ENCODE peak calls at places on chromosome 7, in nine cellular contexts. Z, L, M, O, I, J, C, P and N are unnamed samples.

GRCh38 chr7:79968249-79968648 is 166.4 kb upstream of the GNAI1 start:
- DNase-seq in Z (no peak), L (no peak), M (no peak), O (no peak), I (no peak), J (no peak), C (no peak), P (no peak), N (no peak)

GRCh38 chr7:157760004-157760730 is 423.4 kb downstream of the DNAJB6 start:
- DNase-seq in Z (no peak), L (no peak), M (no peak), O (no peak), I (peak; percentile 21), J (no peak), C (no peak), P (peak; percentile 12), N (no peak)

GRCh38 chr7:56083150-56083785 is 9.5 kb downstream of the PHKG1 start:
- DNase-seq in Z (peak; percentile 52), L (peak; percentile 71), M (no peak), O (no peak), I (peak; percentile 13), J (peak; percentile 72), C (no peak), P (no peak), N (no peak)

GRCh38 chr7:34596887-34597286 is 61.1 kb upstream of the NPSR1 start:
- DNase-seq in Z (no peak), L (no peak), M (no peak), O (no peak), I (peak; percentile 44), J (no peak), C (no peak), P (peak; percentile 25), N (no peak)

GRCh38 chr7:38274927-38275326 is 1.5 kb upstream of the TARP start:
- DNase-seq in Z (no peak), L (no peak), M (no peak), O (no peak), I (no peak), J (no peak), C (no peak), P (no peak), N (no peak)

GRCh38 chr7:74290999-74291441 is 1.8 kb downstream of the CLIP2 start:
- DNase-seq in Z (no peak), L (no peak), M (no peak), O (no peak), I (no peak), J (no peak), C (no peak), P (no peak), N (no peak)

GRCh38 chr7:130486114-130486962 is 5.5 kb upstream of the MEST start:
- DNase-seq in Z (no peak), L (peak; percentile 56), M (no peak), O (no peak), I (peak; percentile 50), J (peak; percentile 53), C (no peak), P (peak; percentile 95), N (no peak)

GRCh38 chr7:54090652-54091213 is 451.4 kb upstream of the VSTM2A start:
- DNase-seq in Z (no peak), L (no peak), M (no peak), O (no peak), I (no peak), J (no peak), C (no peak), P (no peak), N (no peak)

GRCh38 chr7:93828260-93828659 is 62.3 kb downstream of the TFPI2 start:
- DNase-seq in Z (no peak), L (no peak), M (no peak), O (no peak), I (no peak), J (no peak), C (no peak), P (no peak), N (no peak)

GRCh38 chr7:140196361-140197217 is 19.8 kb upstream of the KDM7A start:
- DNase-seq in Z (peak; percentile 84), L (peak; percentile 59), M (no peak), O (no peak), I (peak; percentile 83), J (no peak), C (peak; percentile 18), P (no peak), N (peak; percentile 89)

GRCh38 chr7:137953692-137954470 is 48.0 kb downstream of the CREB3L2 start:
- DNase-seq in Z (no peak), L (no peak), M (no peak), O (no peak), I (peak; percentile 89), J (no peak), C (no peak), P (peak; percentile 90), N (peak; percentile 35)

GRCh38 chr7:106243893-106244292 is 40.9 kb downstream of the NAMPT start:
- DNase-seq in Z (no peak), L (no peak), M (no peak), O (no peak), I (no peak), J (no peak), C (no peak), P (no peak), N (no peak)

DNA sequence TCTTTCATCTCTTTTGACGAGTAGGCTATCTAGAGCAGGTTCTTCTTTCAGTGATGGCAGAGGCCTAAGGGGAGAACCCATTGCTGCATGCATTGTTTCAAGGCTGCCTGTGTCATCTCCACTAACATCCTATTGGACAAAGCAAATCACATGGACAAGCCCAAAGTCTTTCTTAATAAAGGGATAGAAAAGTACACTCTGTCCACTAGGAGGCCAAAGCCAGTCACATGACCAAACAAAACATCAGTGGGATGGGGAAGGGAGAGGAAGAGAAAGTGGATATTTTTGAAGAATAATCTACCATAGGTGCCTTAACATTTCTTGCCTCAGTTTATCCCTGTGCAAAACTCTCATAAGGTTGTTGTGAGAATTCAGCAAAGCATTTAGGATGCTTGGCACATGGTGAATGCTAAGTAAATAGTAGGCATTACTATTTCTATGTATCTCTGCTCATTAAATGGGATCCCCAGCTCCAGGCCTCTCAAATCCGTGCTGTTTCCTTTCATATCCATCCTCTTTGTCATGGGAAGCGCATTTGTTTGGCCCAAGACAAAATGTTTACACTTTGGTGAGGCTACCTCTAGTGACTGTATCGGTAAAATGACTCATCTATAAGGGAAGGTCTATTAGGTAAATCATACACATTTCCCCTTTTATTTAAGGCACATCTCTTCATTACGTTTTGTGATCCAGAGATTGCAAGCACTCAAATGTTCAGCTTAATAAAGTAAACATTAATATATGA is 16.7 kb upstream of the CADPS2 start:
- DNase-seq in Z (no peak), L (no peak), M (no peak), O (no peak), I (no peak), J (no peak), C (no peak), P (peak; percentile 32), N (peak; percentile 4)
- TF ChIP-seq CTCF in Z (no peak), L (no peak), M (no peak), O (no peak), I (peak; percentile 21), J (no peak), C (no peak), P (no peak), N (peak; percentile 13)

GRCh38 chr7:45921381-45921698 is 268 bp upstream of the IGFBP3 start:
- DNase-seq in Z (no peak), L (no peak), M (no peak), O (no peak), I (no peak), J (no peak), C (no peak), P (no peak), N (no peak)
- H3K4me3 ChIP-seq in Z (peak overlapping the region; percentile 67), L (peak overlapping the region; percentile 65), M (peak overlapping the region; percentile 64), O (peak overlapping the region; percentile 67), I (peak overlapping the region; percentile 55), J (peak overlapping the region; percentile 59), C (peak overlapping the region; percentile 76), P (peak overlapping the region; percentile 66), N (peak overlapping the region; percentile 72)

GRCh38 chr7:32347244-32347828 is 142.8 kb downstream of the LSM5 start:
- DNase-seq in Z (peak; percentile 31), L (no peak), M (no peak), O (no peak), I (peak; percentile 37), J (no peak), C (no peak), P (peak; percentile 19), N (peak; percentile 14)
- TF ChIP-seq CTCF in Z (peak; percentile 56), L (peak; percentile 55), M (peak; percentile 49), O (peak; percentile 45), I (peak; percentile 71), J (peak; percentile 63), C (peak; percentile 31), P (peak; percentile 68), N (peak; percentile 60)

GRCh38 chr7:92588561-92588960 is 1.6 kb downstream of the FAM133B start:
- DNase-seq in Z (no peak), L (no peak), M (no peak), O (no peak), I (peak; percentile 16), J (no peak), C (no peak), P (peak; percentile 26), N (no peak)
- H3K4me3 ChIP-seq in Z (peak overlapping the region; percentile 90), L (peak overlapping the region; percentile 88), M (peak overlapping the region; percentile 59), O (peak overlapping the region; percentile 96), I (peak overlapping the region; percentile 16), J (no peak overlapping the region), C (peak overlapping the region; percentile 89), P (peak overlapping the region; percentile 82), N (peak overlapping the region; percentile 97)

GRCh38 chr7:24005517-24005916 is 278.5 kb upstream of the NPY start:
- DNase-seq in Z (no peak), L (no peak), M (no peak), O (no peak), I (no peak), J (no peak), C (no peak), P (no peak), N (no peak)
- TF ChIP-seq CTCF in Z (no peak), L (no peak), M (no peak), O (peak; percentile 14), I (no peak), J (no peak), C (no peak), P (no peak), N (no peak)

DNA sequence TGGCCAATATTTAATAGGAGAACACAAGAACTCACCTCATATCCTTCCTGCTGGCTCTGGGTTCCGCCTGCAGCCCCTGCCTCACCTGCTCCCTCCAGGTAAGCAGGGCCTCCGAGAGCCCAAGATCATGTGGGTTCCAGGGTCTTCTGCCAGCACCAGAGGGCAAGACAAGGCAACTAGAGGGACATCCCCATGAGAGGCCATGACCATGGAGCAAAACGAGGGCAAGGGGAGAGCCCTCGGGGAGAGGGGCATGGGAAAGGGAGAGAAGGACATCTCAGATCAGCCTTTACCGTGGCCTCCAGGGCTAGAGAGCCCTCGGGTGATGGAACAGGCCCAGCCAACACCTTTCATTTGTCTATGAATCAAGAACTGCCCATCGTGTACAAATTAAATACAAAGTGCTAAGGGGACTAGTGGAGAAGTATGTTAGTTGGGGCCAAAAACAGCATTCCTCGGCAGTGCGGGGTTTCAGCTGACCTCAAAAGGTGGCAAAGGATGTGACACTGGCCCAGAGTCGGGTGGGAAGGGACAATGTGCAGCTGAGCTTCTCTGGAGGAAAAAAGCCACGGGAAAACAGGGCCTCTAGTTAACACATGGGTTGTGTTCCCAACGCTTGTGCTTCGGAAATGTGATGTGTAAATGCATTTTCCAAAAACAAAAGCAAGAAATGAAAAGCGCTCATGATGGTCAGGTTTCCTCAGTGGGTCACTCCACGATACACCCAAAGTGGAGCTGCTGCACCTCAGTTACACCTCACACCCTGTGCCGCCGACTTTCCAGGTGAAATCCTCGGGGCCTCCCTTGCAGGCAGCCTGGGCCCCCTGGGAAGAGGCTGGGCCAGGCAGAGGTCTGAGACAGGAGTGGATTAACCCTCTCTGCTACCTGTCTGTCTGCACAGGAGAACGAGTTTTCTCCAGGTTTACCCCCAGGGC is 2.0 kb downstream of the AOC1 start:
- DNase-seq in Z (no peak), L (no peak), M (no peak), O (no peak), I (no peak), J (no peak), C (no peak), P (no peak), N (no peak)
- H3K4me3 ChIP-seq in Z (no peak overlapping the region), L (no peak overlapping the region), M (no peak overlapping the region), O (no peak overlapping the region), I (no peak overlapping the region), J (no peak overlapping the region), C (no peak overlapping the region), P (no peak overlapping the region), N (no peak overlapping the region)